ENCODE peak calls at places on chromosomes 16 and 17, in six cellular contexts. Z is heart left ventricle, Q is prostate gland, B is endodermal cell, R is BJ, L is AG10803. O is an unnamed sample.

GRCh38 chr17:1147664-1148063 is 32.1 kb downstream of the ABR start:
- DNase-seq in R (no peak), L (peak), B (peak), Q (peak), Z (peak), O (peak)

GRCh38 chr17:40480501-40481003 is 20.9 kb downstream of the TNS4 start:
- DNase-seq in Q (no peak), L (peak), Z (no peak), B (peak), R (peak), O (peak)

GRCh38 chr16:68508013-68508412 is 31.1 kb upstream of the ZFP90 start:
- DNase-seq in Z (no peak), Q (no peak), R (no peak), B (no peak), L (no peak), O (no peak)

GRCh38 chr17:3978421-3979275 is 14.4 kb upstream of the ATP2A3 start:
- DNase-seq in B (no peak), Q (peak), Z (no peak), R (no peak), L (no peak), O (peak)

GRCh38 chr17:78113804-78114785 is 14.5 kb downstream of the TMC6 start:
- DNase-seq in L (peak), Z (no peak), Q (no peak), B (no peak), R (no peak), O (no peak)

GRCh38 chr17:3986270-3986938 is 22.2 kb upstream of the ATP2A3 start:
- DNase-seq in Q (no peak), R (no peak), Z (no peak), L (no peak), B (peak), O (no peak)

GRCh38 chr16:22784690-22785214 is 29.2 kb upstream of the HS3ST2 start:
- DNase-seq in Z (no peak), L (no peak), R (no peak), Q (no peak), B (no peak), O (no peak)

GRCh38 chr16:69112285-69113129 is 7.1 kb downstream of the HAS3 start:
- DNase-seq in L (peak), B (peak), R (no peak), Z (peak), Q (no peak), O (peak)

GRCh38 chr16:57447142-57447962 is at the start of the genes CIAPIN1 and COQ9:
- DNase-seq in Z (peak), Q (peak), R (peak), L (peak), B (peak), O (peak)

GRCh38 chr17:66426397-66427033 is 124.1 kb downstream of the PRKCA start:
- DNase-seq in B (peak), R (no peak), Z (no peak), Q (no peak), L (no peak), O (peak)

GRCh38 chr16:55351936-55352335 is 27.9 kb downstream of the IRX6 start:
- DNase-seq in B (no peak), Z (no peak), R (no peak), Q (no peak), L (no peak), O (no peak)

GRCh38 chr16:81940781-81941560 is 70.3 kb downstream of the SDR42E1 start:
- DNase-seq in R (peak), Z (no peak), L (peak), Q (no peak), B (peak), O (peak)

GRCh38 chr17:43393944-43394482 is 4.8 kb upstream of the ARL4D start:
- DNase-seq in L (peak), R (no peak), B (peak), Z (peak), Q (peak), O (peak)

GRCh38 chr16:10693889-10694288 is 841 bp downstream of the TEKT5 start:
- DNase-seq in L (no peak), Z (no peak), B (no peak), R (no peak), Q (no peak), O (no peak)

GRCh38 chr16:70740919-70741778 is 55.3 kb upstream of the MTSS2 start:
- DNase-seq in Q (no peak), R (peak), Z (peak), B (no peak), L (peak), O (peak)

GRCh38 chr17:2705888-2706795 is 5.4 kb downstream of the CLUH start:
- DNase-seq in B (no peak), R (no peak), L (no peak), Z (peak), Q (no peak), O (no peak)

GRCh38 chr17:31272803-31273202 is 24.2 kb downstream of the OMG start:
- DNase-seq in Q (no peak), L (no peak), Z (no peak), R (no peak), B (no peak), O (no peak)

GRCh38 chr17:55536205-55536604 is 25.0 kb upstream of the SMIM36 start:
- DNase-seq in L (no peak), Z (no peak), Q (no peak), B (no peak), R (no peak), O (no peak)

GRCh38 chr17:16908282-16908681 is 63.6 kb downstream of the TNFRSF13B start:
- DNase-seq in R (no peak), L (no peak), B (peak), Q (no peak), Z (no peak), O (no peak)

GRCh38 chr16:88527186-88527936 is 42.8 kb upstream of the ZC3H18 start:
- DNase-seq in R (no peak), L (peak), Z (peak), Q (peak), B (peak), O (peak)

GRCh38 chr17:57507828-57508227 is 237.3 kb downstream of the CCDC182 start:
- DNase-seq in L (no peak), Z (no peak), Q (no peak), R (no peak), B (no peak), O (no peak)

GRCh38 chr17:4854181-4854681 is 21.1 kb downstream of the MINK1 start:
- DNase-seq in R (no peak), Z (no peak), Q (peak), L (peak), B (no peak), O (no peak)

GRCh38 chr17:1071103-1071825 is 74.3 kb downstream of the TIMM22 start:
- DNase-seq in R (no peak), B (peak), Q (no peak), L (no peak), Z (peak), O (no peak)

DNA sequence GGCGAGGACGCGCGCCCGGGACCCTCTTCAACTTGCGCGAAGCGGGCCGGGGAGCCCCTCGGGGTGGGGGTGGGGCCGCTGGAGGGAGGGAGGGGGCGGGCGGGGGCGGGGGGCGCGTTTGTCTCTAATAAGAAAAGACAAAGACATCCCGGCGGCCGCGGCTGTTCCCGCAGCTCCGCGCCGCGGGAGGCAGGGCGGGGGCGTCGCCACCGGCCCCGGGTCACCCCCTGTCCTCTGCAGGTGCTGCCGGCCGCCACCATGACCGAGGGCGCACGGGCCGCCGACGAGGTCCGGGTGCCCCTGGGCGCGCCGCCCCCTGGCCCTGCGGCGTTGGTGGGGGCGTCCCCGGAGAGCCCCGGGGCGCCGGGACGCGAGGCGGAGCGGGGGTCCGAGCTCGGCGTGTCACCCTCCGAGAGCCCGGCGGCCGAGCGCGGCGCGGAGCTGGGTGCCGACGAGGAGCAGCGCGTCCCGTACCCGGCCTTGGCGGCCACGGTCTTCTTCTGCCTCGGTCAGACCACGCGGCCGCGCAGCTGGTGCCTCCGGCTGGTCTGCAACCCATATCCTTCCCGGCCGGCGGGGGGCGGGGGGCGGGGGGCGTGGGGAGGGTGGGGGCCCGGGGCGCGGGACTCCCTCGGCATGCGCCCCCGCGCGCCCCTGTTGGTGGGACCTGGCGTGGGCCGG is 714 bp downstream of the CACNA1H start:
- DNase-seq in L (no peak), R (no peak), Z (no peak), Q (no peak), B (peak), O (no peak)
- H3K4me3 ChIP-seq in L (no peak), R (no peak), Z (peak), Q (peak), B (no peak), O (no peak)

DNA sequence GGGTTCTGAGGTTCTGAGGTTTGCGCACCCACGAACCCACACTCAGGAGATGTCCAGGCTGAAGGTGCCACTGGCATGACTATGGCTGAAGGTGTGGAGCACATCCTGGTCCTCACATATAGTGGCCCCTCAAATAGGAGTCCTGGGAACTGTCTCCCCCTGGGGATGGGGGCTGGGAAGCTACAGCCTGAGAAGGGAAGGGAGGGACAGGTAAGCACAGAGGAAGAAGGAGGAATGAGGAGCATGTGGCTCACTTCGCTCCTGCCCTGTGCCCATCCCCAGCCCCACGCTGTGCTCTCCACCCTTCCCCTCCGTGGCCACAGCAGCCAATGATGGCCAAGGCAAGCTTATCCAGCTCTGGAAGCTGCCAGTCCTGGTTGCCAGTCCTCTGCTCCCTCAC is 123.9 kb upstream of the LHX1 start:
- DNase-seq in B (peak), L (no peak), R (no peak), Z (no peak), Q (no peak), O (no peak)
- TF ChIP-seq CTCF in B (peak), L (no peak), R (no peak), Z (no peak), Q (no peak), O (no peak)

GRCh38 chr16:54194008-54194731 is 92.4 kb downstream of the IRX3 start:
- DNase-seq in Q (peak), L (peak), R (no peak), Z (peak), B (no peak), O (peak)
- H3K4me3 ChIP-seq in Q (peak), L (peak), R (no peak), Z (no peak), B (no peak), O (no peak)

GRCh38 chr16:3017806-3018506 is at the start of gene CLDN6:
- DNase-seq in Z (no peak), L (no peak), B (peak), R (no peak), Q (no peak), O (no peak)
- TF ChIP-seq CTCF in Z (no peak), L (no peak), B (peak), R (peak), Q (no peak), O (peak)

GRCh38 chr16:3625911-3626732 is 14.7 kb upstream of the SLX4 start:
- DNase-seq in Z (no peak), L (peak), Q (no peak), B (no peak), R (no peak), O (peak)
- H3K4me3 ChIP-seq in Z (no peak), L (no peak), Q (no peak), B (no peak), R (no peak), O (no peak)

DNA sequence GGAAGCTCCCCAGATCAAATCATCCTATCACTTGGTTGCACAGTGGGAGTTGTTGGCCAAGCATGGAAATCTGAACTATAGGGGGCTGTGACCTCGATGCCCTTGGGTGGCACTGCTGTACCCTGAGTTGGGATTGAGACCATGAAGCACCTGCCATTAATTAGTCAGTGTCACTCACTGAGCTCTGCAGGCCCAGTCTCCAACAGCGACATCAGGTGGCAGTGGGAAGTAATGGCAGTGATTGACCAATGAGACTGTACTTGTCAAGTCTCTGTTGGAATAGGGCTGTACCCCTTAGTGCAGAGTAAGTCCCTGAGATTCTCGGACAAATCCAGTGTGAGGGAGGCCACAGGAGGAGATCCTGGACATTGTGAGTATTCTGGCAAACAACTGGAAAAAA is 118.0 kb upstream of the RPL38 start:
- DNase-seq in B (peak), Z (no peak), L (no peak), Q (no peak), R (no peak), O (no peak)
- TF ChIP-seq CTCF in B (peak), Z (no peak), L (peak), Q (no peak), R (no peak), O (peak)